ENCODE peak calls at places on chromosome 10, in five cellular contexts. W is hypothalamus; I is EH; P is stimulated activated CD8-positive, alpha-beta memory T cell treated with anti-CD3 and anti-CD28 coated beads, Interleukin-7, amount 100 ng/mL, for 1 hour; M is HFF-Myc. N is an unnamed sample.

GRCh38 chr10:17229717-17229966 is 1.6 kb downstream of the VIM start:
- DNase-seq in W (no peak), M (no peak), I (no peak), P (no peak), N (no peak)

GRCh38 chr10:49611166-49611814 is 1.2 kb downstream of the SLC18A3 start:
- DNase-seq in W (no peak), P (no peak), M (no peak), I (no peak), N (peak)

GRCh38 chr10:1287493-1288480 is 231.6 kb downstream of the WDR37 start:
- DNase-seq in P (no peak), M (no peak), W (no peak), I (no peak), N (no peak)

GRCh38 chr10:87734987-87735827 is 75.5 kb downstream of the PAPSS2 start:
- DNase-seq in M (no peak), W (no peak), I (peak), P (no peak), N (no peak)

GRCh38 chr10:71564221-71564820 is 155.3 kb downstream of the C10orf105 start:
- DNase-seq in P (no peak), M (no peak), I (no peak), W (no peak), N (no peak)

GRCh38 chr10:86295791-86296190 is 70.8 kb downstream of the GRID1 start:
- DNase-seq in P (no peak), W (no peak), I (no peak), M (no peak), N (no peak)

GRCh38 chr10:132236881-132237280 is 50.1 kb downstream of the DPYSL4 start:
- DNase-seq in P (no peak), M (no peak), I (no peak), W (no peak), N (no peak)

GRCh38 chr10:71978988-71979691 is 14.9 kb downstream of the CHST3 start:
- DNase-seq in M (no peak), W (no peak), I (no peak), P (no peak), N (peak)

GRCh38 chr10:122181901-122182799 is 88.9 kb upstream of the BTBD16 start:
- DNase-seq in M (no peak), W (no peak), P (no peak), I (peak), N (no peak)

GRCh38 chr10:98420786-98421185 is 5.8 kb upstream of the PYROXD2 start:
- DNase-seq in M (no peak), P (no peak), W (no peak), I (no peak), N (no peak)

GRCh38 chr10:82874671-82875070 is 999.7 kb downstream of the NRG3 start:
- DNase-seq in P (no peak), W (no peak), I (peak), M (no peak), N (no peak)

GRCh38 chr10:50558368-50558767 is 65.4 kb downstream of the SGMS1 start:
- DNase-seq in M (no peak), I (no peak), W (no peak), P (no peak), N (no peak)

GRCh38 chr10:3779146-3779707 is 5.8 kb downstream of the KLF6 start:
- DNase-seq in I (peak), M (no peak), W (no peak), P (no peak), N (peak)

GRCh38 chr10:32951111-32951510 is 6.9 kb downstream of the ITGB1 start:
- DNase-seq in M (no peak), P (no peak), W (no peak), I (no peak), N (no peak)

GRCh38 chr10:62652114-62652513 is 152.4 kb upstream of the ADO start:
- DNase-seq in I (peak), M (no peak), P (no peak), W (no peak), N (no peak)

GRCh38 chr10:77670817-77671443 is 33.3 kb upstream of the KCNMA1 start:
- DNase-seq in W (no peak), P (no peak), M (no peak), I (no peak), N (no peak)

GRCh38 chr10:115503546-115503945 is 410.4 kb downstream of the ATRNL1 start:
- DNase-seq in P (no peak), W (no peak), M (no peak), I (no peak), N (no peak)

GRCh38 chr10:69616358-69616757 is 13.7 kb upstream of the FAM241B start:
- DNase-seq in P (no peak), W (no peak), M (no peak), I (no peak), N (no peak)

GRCh38 chr10:60235001-60235400 is 154.7 kb downstream of the ANK3 start:
- DNase-seq in I (peak), W (no peak), P (no peak), M (peak), N (no peak)

GRCh38 chr10:127977368-127978009 is 70.6 kb downstream of the PTPRE start:
- DNase-seq in M (peak), I (no peak), W (no peak), P (no peak), N (no peak)

GRCh38 chr10:92011560-92012214 is 88.1 kb downstream of the BTAF1 start:
- DNase-seq in P (no peak), I (peak), W (no peak), M (peak), N (no peak)

N was measured in upper lobe of left lung.